ENCODE peak calls at places on chromosome 16, in seven cellular contexts. A is body of pancreas, B is A549, U is transverse colon, O is IMR-90, V is testis, F is upper lobe of left lung. X is an unnamed sample. For H3K4me1 and H3K9me3, the result is how much of the 10 kb centered on the place peaks cover.

GRCh38 chr16:70158261-70158939 is 15.2 kb upstream of the CLEC18C start:
- DNase-seq in A (no peak), B (peak), U (no peak), O (no peak), V (peak), F (no peak), X (no peak)

GRCh38 chr16:23368469-23368868 is 66.4 kb downstream of the SCNN1B start:
- DNase-seq in A (no peak), B (no peak), U (no peak), O (peak), V (no peak), F (no peak), X (no peak)

GRCh38 chr16:80570106-80570478 is 29.3 kb downstream of the DYNLRB2 start:
- DNase-seq in A (no peak), B (peak), U (no peak), O (peak), V (no peak), F (no peak), X (no peak)

GRCh38 chr16:89009343-89010209 is 32.6 kb upstream of the CBFA2T3 start:
- DNase-seq in A (peak), B (no peak), U (no peak), O (no peak), V (no peak), F (no peak), X (no peak)

GRCh38 chr16:539901-540530 is 12.5 kb downstream of the CAPN15 start:
- DNase-seq in A (no peak), B (no peak), U (no peak), O (peak), V (no peak), F (no peak), X (no peak)

GRCh38 chr16:73025506-73026131 is 22.3 kb downstream of the ZFHX3 start:
- DNase-seq in A (no peak), B (no peak), U (no peak), O (no peak), V (no peak), F (no peak), X (no peak)

GRCh38 chr16:89844739-89845339 is 16.6 kb downstream of the SPIRE2 start:
- DNase-seq in A (no peak), B (no peak), U (no peak), O (no peak), V (no peak), F (no peak), X (no peak)

GRCh38 chr16:56919099-56919800 is 12.7 kb upstream of the HERPUD1 start:
- DNase-seq in A (peak), B (no peak), U (no peak), O (no peak), V (no peak), F (no peak), X (peak)

GRCh38 chr16:88131256-88131655 is 180.0 kb downstream of the BANP start:
- DNase-seq in A (no peak), B (no peak), U (no peak), O (no peak), V (no peak), F (no peak), X (no peak)

GRCh38 chr16:57845115-57845514 is 42.8 kb upstream of the KIFC3 start:
- DNase-seq in A (no peak), B (no peak), U (no peak), O (no peak), V (no peak), F (no peak), X (no peak)

GRCh38 chr16:10681310-10682308 is 13.1 kb downstream of the TEKT5 start:
- DNase-seq in A (no peak), B (no peak), U (no peak), O (no peak), V (no peak), F (no peak), X (no peak)

GRCh38 chr16:30060354-30061194 is 5.0 kb upstream of the ALDOA start:
- DNase-seq in A (no peak), B (no peak), U (no peak), O (no peak), V (no peak), F (no peak), X (peak)

GRCh38 chr16:23642246-23642774 is 1.0 kb downstream of the DCTN5 start:
- DNase-seq in A (no peak), B (no peak), U (no peak), O (no peak), V (no peak), F (no peak), X (no peak)

GRCh38 chr16:86799367-86799766 is 221.0 kb downstream of the FOXL1 start:
- DNase-seq in A (no peak), B (no peak), U (no peak), O (no peak), V (no peak), F (no peak), X (no peak)

GRCh38 chr16:2159052-2159838 is 3.7 kb downstream of the TRAF7 start:
- DNase-seq in A (no peak), B (peak), U (peak), O (peak), V (peak), F (no peak), X (no peak)
- H3K4me1 ChIP-seq in A (under half), B (under half), U (half or more), O (under half), V (under half), F (half or more), X (half or more)

DNA sequence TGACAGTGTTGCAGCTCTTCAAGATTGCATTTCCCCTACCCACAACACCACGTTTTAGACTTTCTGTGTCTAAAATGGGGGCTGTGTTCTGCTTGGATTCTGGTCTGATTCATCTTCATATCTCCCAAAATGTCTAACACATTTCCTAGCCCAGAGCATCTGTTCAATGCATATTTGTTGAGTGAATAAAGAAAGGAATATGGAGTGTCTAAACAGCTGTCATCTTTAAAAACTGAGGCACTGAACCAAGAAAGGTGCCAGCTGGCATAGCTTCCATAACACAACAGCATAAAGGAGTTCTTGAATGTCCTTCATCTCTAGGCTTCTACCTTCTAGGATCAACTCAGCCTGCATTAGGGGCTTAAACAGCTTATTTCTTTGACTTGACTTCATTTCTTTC is 67.4 kb downstream of the CDH11 start:
- DNase-seq in A (no peak), B (no peak), U (no peak), O (peak), V (no peak), F (no peak), X (no peak)
- H3K9me3 ChIP-seq in A (under half), B (under half), U (under half), O (under half), V (under half), F (under half), X (under half)

GRCh38 chr16:66366433-66367299 is at the start of gene CDH5:
- DNase-seq in A (peak), B (no peak), U (peak), O (no peak), V (peak), F (peak), X (peak)

GRCh38 chr16:66367968-66368891 is 1.7 kb downstream of the CDH5 start:
- DNase-seq in A (no peak), B (no peak), U (no peak), O (no peak), V (no peak), F (no peak), X (no peak)

GRCh38 chr16:66370786-66371684 is 4.5 kb downstream of the CDH5 start:
- DNase-seq in A (no peak), B (no peak), U (no peak), O (no peak), V (peak), F (no peak), X (no peak)

GRCh38 chr16:66372078-66372897 is 5.8 kb downstream of the CDH5 start:
- DNase-seq in A (no peak), B (no peak), U (no peak), O (no peak), V (no peak), F (no peak), X (no peak)

DNA sequence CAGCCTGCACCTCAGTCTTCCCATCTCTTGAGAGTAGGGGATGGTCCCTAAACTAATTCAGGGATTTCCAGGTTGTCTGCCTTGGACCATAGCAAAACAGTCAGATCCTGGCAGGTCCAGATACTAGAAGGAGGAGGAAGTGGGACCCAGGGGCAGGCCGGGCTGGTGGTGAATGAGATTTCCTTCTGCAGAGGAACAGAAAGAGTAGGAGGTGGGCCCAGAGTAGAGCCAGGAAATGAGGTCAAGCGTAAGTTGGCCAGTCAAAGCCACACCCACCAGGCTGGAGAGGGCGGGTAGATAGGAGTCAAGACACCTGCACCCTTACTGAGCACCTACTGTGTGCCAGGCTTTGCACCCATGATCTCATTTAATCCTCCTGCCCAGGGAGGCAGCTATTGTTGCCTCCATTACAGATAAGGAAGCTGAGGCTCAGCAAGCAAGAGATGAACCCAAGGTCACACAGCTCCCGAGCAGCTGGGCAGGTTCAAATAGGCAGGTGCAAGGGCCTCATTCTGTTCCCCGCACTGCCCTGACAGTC is 2.6 kb downstream of the CDH5 start:
- DNase-seq in A (no peak), B (no peak), U (peak), O (no peak), V (no peak), F (peak), X (no peak)
- TF ChIP-seq POLR2A in A (no peak), B (no peak), U (no peak), O (no peak), V (no peak), F (no peak), X (no peak)

GRCh38 chr16:64398795-64399194 is 723.1 kb downstream of the CDH11 start:
- DNase-seq in A (no peak), B (no peak), U (no peak), O (peak), V (no peak), F (no peak), X (no peak)

GRCh38 chr16:64406661-64407267 is 715.1 kb downstream of the CDH11 start:
- DNase-seq in A (no peak), B (no peak), U (no peak), O (no peak), V (no peak), F (peak), X (no peak)

GRCh38 chr16:64408699-64409098 is 713.2 kb downstream of the CDH11 start:
- DNase-seq in A (no peak), B (no peak), U (no peak), O (no peak), V (no peak), F (no peak), X (no peak)

GRCh38 chr16:64397945-64398508 is 723.8 kb downstream of the CDH11 start:
- DNase-seq in A (no peak), B (no peak), U (no peak), O (peak), V (no peak), F (no peak), X (no peak)

DNA sequence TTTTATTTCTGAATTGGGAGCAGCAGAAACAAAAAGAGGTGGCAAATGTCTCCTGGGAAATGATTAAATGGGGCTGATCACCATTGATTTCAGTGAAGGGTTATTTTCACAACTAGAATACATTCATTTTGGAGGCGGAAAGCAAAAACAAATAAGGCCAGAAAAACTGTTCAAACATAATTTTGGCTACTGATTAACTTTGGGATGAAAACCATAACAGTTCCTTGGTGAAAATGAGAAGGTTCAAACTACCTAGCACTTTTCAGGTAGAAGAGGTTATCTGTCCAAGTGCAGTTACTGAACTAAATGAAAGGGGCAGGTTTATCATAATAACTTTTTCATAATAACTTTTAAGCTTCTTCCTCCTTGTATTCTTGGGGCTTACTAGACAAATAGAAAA is 718.5 kb downstream of the CDH11 start:
- DNase-seq in A (no peak), B (no peak), U (no peak), O (no peak), V (no peak), F (no peak), X (no peak)
- H3K4me1 ChIP-seq in A (under half), B (under half), U (under half), O (under half), V (under half), F (under half), X (under half)

GRCh38 chr16:20707461-20707860 is 10.0 kb upstream of the ACSM1 start:
- DNase-seq in A (peak), B (no peak), U (no peak), O (no peak), V (no peak), F (no peak), X (no peak)

DNA sequence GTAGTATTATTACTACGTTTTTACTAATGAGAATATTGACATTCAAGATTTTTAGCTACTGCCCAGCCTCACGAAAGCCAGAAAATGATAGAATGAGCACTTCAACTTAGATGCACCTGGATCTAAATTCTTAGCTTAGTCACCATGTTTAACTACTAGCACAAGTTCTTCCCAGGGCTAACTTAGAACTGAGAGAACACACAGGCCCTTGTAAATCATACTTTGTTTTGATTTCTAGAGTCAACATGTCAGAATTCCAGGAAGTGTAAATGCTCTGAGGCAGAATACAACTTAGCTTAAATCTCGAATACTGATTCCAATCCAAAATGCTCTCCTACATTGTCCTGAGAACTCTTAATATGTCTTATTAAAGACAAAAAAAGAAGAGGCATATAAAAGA is 6.8 kb upstream of the ACSM1 start:
- DNase-seq in A (no peak), B (no peak), U (no peak), O (no peak), V (no peak), F (no peak), X (no peak)
- H3K9me3 ChIP-seq in A (under half), B (under half), U (under half), O (under half), V (under half), F (under half), X (under half)